ENCODE peak calls at places on chromosomes 4 and X, in nine cellular contexts. One of them, this sample, is unnamed.

GRCh38 chr4:81471361-81472248 is at the start of gene RASGEF1B:
- DNase-seq in left ventricle myocardium inferior: peak; percentile 90
- DNase-seq in stomach: peak; percentile 93
- DNase-seq in lung: peak; percentile 89
- DNase-seq in Karpas-422: peak; percentile 88
- DNase-seq in kidney: peak; percentile 96
- DNase-seq in mammary epithelial cell: peak; percentile 88
- DNase-seq in uterus: peak; percentile 79
- DNase-seq in CD8-positive, alpha-beta T cell: peak; percentile 95
- DNase-seq in this sample: peak; percentile 88

GRCh38 chr4:168881754-168882153 is 128.3 kb downstream of the CBR4 start:
- DNase-seq in left ventricle myocardium inferior: no peak
- DNase-seq in stomach: no peak
- DNase-seq in lung: no peak
- DNase-seq in Karpas-422: no peak
- DNase-seq in kidney: no peak
- DNase-seq in mammary epithelial cell: peak; percentile 57
- DNase-seq in uterus: no peak
- DNase-seq in CD8-positive, alpha-beta T cell: no peak
- DNase-seq in this sample: no peak

GRCh38 chrX:151458824-151459223 is 61.8 kb downstream of the VMA21 start:
- DNase-seq in left ventricle myocardium inferior: no peak
- DNase-seq in stomach: no peak
- DNase-seq in lung: no peak
- DNase-seq in Karpas-422: no peak
- DNase-seq in kidney: no peak
- DNase-seq in mammary epithelial cell: no peak
- DNase-seq in uterus: no peak
- DNase-seq in CD8-positive, alpha-beta T cell: no peak
- DNase-seq in this sample: no peak

GRCh38 chr4:104123021-104123420 is 371.7 kb downstream of the CXXC4 start:
- DNase-seq in left ventricle myocardium inferior: no peak
- DNase-seq in stomach: no peak
- DNase-seq in lung: no peak
- DNase-seq in Karpas-422: no peak
- DNase-seq in kidney: no peak
- DNase-seq in mammary epithelial cell: no peak
- DNase-seq in uterus: no peak
- DNase-seq in CD8-positive, alpha-beta T cell: no peak
- DNase-seq in this sample: no peak

GRCh38 chr4:107561481-107561880 is 158.6 kb downstream of the PAPSS1 start:
- DNase-seq in left ventricle myocardium inferior: no peak
- DNase-seq in stomach: no peak
- DNase-seq in lung: no peak
- DNase-seq in Karpas-422: no peak
- DNase-seq in kidney: no peak
- DNase-seq in mammary epithelial cell: no peak
- DNase-seq in uterus: no peak
- DNase-seq in CD8-positive, alpha-beta T cell: no peak
- DNase-seq in this sample: no peak

GRCh38 chr4:1112174-1112820 is 1.1 kb downstream of the RNF212 start:
- DNase-seq in left ventricle myocardium inferior: no peak
- DNase-seq in stomach: no peak
- DNase-seq in lung: no peak
- DNase-seq in Karpas-422: no peak
- DNase-seq in kidney: no peak
- DNase-seq in mammary epithelial cell: no peak
- DNase-seq in uterus: no peak
- DNase-seq in CD8-positive, alpha-beta T cell: no peak
- DNase-seq in this sample: no peak

GRCh38 chrX:110966839-110967238 is 129.2 kb upstream of the PAK3 start:
- DNase-seq in left ventricle myocardium inferior: no peak
- DNase-seq in stomach: no peak
- DNase-seq in lung: no peak
- DNase-seq in Karpas-422: no peak
- DNase-seq in kidney: no peak
- DNase-seq in mammary epithelial cell: peak; percentile 70
- DNase-seq in uterus: no peak
- DNase-seq in CD8-positive, alpha-beta T cell: no peak
- DNase-seq in this sample: no peak

GRCh38 chr4:84596826-84597225 is 13.9 kb downstream of the CDS1 start:
- DNase-seq in left ventricle myocardium inferior: no peak
- DNase-seq in stomach: no peak
- DNase-seq in lung: peak; percentile 47
- DNase-seq in Karpas-422: no peak
- DNase-seq in kidney: no peak
- DNase-seq in mammary epithelial cell: peak; percentile 82
- DNase-seq in uterus: no peak
- DNase-seq in CD8-positive, alpha-beta T cell: no peak
- DNase-seq in this sample: no peak

GRCh38 chrX:37926700-37927099 is 79.3 kb upstream of the DYNLT3 start:
- DNase-seq in left ventricle myocardium inferior: no peak
- DNase-seq in stomach: no peak
- DNase-seq in lung: no peak
- DNase-seq in Karpas-422: peak; percentile 81
- DNase-seq in kidney: no peak
- DNase-seq in mammary epithelial cell: no peak
- DNase-seq in uterus: no peak
- DNase-seq in CD8-positive, alpha-beta T cell: no peak
- DNase-seq in this sample: no peak

GRCh38 chr4:82782626-82783025 is 16.0 kb downstream of the SCD5 start:
- DNase-seq in left ventricle myocardium inferior: no peak
- DNase-seq in stomach: no peak
- DNase-seq in lung: no peak
- DNase-seq in Karpas-422: peak; percentile 27
- DNase-seq in kidney: no peak
- DNase-seq in mammary epithelial cell: peak; percentile 37
- DNase-seq in uterus: no peak
- DNase-seq in CD8-positive, alpha-beta T cell: peak; percentile 17
- DNase-seq in this sample: no peak

GRCh38 chrX:45322382-45322781 is 121.7 kb upstream of the DIPK2B start:
- DNase-seq in left ventricle myocardium inferior: no peak
- DNase-seq in stomach: peak; percentile 44
- DNase-seq in lung: peak; percentile 34
- DNase-seq in Karpas-422: peak; percentile 65
- DNase-seq in kidney: no peak
- DNase-seq in mammary epithelial cell: peak; percentile 74
- DNase-seq in uterus: peak; percentile 58
- DNase-seq in CD8-positive, alpha-beta T cell: no peak
- DNase-seq in this sample: no peak

GRCh38 chr4:109163493-109163892 is 139.0 kb downstream of the COL25A1 start:
- DNase-seq in left ventricle myocardium inferior: no peak
- DNase-seq in stomach: no peak
- DNase-seq in lung: no peak
- DNase-seq in Karpas-422: no peak
- DNase-seq in kidney: no peak
- DNase-seq in mammary epithelial cell: no peak
- DNase-seq in uterus: no peak
- DNase-seq in CD8-positive, alpha-beta T cell: no peak
- DNase-seq in this sample: no peak

GRCh38 chr4:153447175-153447887 is 18.8 kb upstream of the TMEM131L start:
- DNase-seq in left ventricle myocardium inferior: no peak
- DNase-seq in stomach: no peak
- DNase-seq in lung: no peak
- DNase-seq in Karpas-422: no peak
- DNase-seq in kidney: no peak
- DNase-seq in mammary epithelial cell: no peak
- DNase-seq in uterus: no peak
- DNase-seq in CD8-positive, alpha-beta T cell: no peak
- DNase-seq in this sample: no peak

GRCh38 chr4:139975830-139976272 is 178.1 kb downstream of the MAML3 start:
- DNase-seq in left ventricle myocardium inferior: no peak
- DNase-seq in stomach: no peak
- DNase-seq in lung: peak; percentile 43
- DNase-seq in Karpas-422: no peak
- DNase-seq in kidney: no peak
- DNase-seq in mammary epithelial cell: peak; percentile 47
- DNase-seq in uterus: peak; percentile 62
- DNase-seq in CD8-positive, alpha-beta T cell: no peak
- DNase-seq in this sample: no peak
- H3K27ac ChIP-seq in left ventricle myocardium inferior: peak overlapping the region; percentile 75
- H3K27ac ChIP-seq in stomach: no peak overlapping the region
- H3K27ac ChIP-seq in lung: peak overlapping the region; percentile 64
- H3K27ac ChIP-seq in Karpas-422: peak overlapping the region; percentile 85
- H3K27ac ChIP-seq in kidney: peak overlapping the region; percentile 28
- H3K27ac ChIP-seq in mammary epithelial cell: no peak overlapping the region
- H3K27ac ChIP-seq in uterus: peak overlapping the region; percentile 87
- H3K27ac ChIP-seq in CD8-positive, alpha-beta T cell: no peak overlapping the region
- H3K27ac ChIP-seq in this sample: no peak overlapping the region

DNA sequence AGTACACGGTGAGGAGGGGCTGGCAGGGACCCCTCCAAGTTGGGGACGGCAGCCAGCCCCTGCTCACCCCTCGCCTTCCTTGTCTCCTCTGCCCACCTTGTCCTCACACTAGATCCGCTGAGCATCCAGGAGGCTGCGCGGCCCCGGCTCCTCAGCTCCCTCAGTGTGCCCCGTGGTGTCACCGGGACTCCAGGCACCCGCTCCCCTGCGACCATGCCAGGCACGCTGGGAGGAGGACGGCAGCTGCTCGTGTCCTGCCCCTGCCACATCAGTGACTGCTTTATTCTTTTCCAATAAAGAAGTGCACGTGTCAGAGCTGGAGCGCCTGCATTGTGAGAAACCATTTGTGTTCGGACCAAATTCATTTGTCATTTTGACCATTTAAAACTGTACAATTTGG is 6.4 kb downstream of the FAM50A start:
- DNase-seq in left ventricle myocardium inferior: no peak
- DNase-seq in stomach: no peak
- DNase-seq in lung: no peak
- DNase-seq in Karpas-422: no peak
- DNase-seq in kidney: peak; percentile 48
- DNase-seq in mammary epithelial cell: no peak
- DNase-seq in uterus: no peak
- DNase-seq in CD8-positive, alpha-beta T cell: no peak
- DNase-seq in this sample: peak; percentile 13
- H3K27ac ChIP-seq in left ventricle myocardium inferior: no peak overlapping the region
- H3K27ac ChIP-seq in stomach: no peak overlapping the region
- H3K27ac ChIP-seq in lung: no peak overlapping the region
- H3K27ac ChIP-seq in Karpas-422: no peak overlapping the region
- H3K27ac ChIP-seq in kidney: no peak overlapping the region
- H3K27ac ChIP-seq in mammary epithelial cell: no peak overlapping the region
- H3K27ac ChIP-seq in uterus: no peak overlapping the region
- H3K27ac ChIP-seq in CD8-positive, alpha-beta T cell: no peak overlapping the region
- H3K27ac ChIP-seq in this sample: peak overlapping the region; percentile 31

GRCh38 chrX:154020500-154021115 is 906 bp upstream of the IRAK1 start:
- DNase-seq in left ventricle myocardium inferior: no peak
- DNase-seq in stomach: no peak
- DNase-seq in lung: no peak
- DNase-seq in Karpas-422: peak; percentile 52
- DNase-seq in kidney: no peak
- DNase-seq in mammary epithelial cell: no peak
- DNase-seq in uterus: no peak
- DNase-seq in CD8-positive, alpha-beta T cell: no peak
- DNase-seq in this sample: no peak

GRCh38 chrX:154018518-154019060 is 1.1 kb downstream of the IRAK1 start:
- DNase-seq in left ventricle myocardium inferior: no peak
- DNase-seq in stomach: no peak
- DNase-seq in lung: no peak
- DNase-seq in Karpas-422: no peak
- DNase-seq in kidney: no peak
- DNase-seq in mammary epithelial cell: no peak
- DNase-seq in uterus: no peak
- DNase-seq in CD8-positive, alpha-beta T cell: no peak
- DNase-seq in this sample: no peak

GRCh38 chrX:154021131-154021611 is 1.5 kb upstream of the IRAK1 start:
- DNase-seq in left ventricle myocardium inferior: no peak
- DNase-seq in stomach: no peak
- DNase-seq in lung: no peak
- DNase-seq in Karpas-422: no peak
- DNase-seq in kidney: no peak
- DNase-seq in mammary epithelial cell: no peak
- DNase-seq in uterus: peak; percentile 39
- DNase-seq in CD8-positive, alpha-beta T cell: no peak
- DNase-seq in this sample: no peak

GRCh38 chrX:154019061-154019621 is 561 bp downstream of the IRAK1 start:
- DNase-seq in left ventricle myocardium inferior: no peak
- DNase-seq in stomach: no peak
- DNase-seq in lung: no peak
- DNase-seq in Karpas-422: peak; percentile 68
- DNase-seq in kidney: peak; percentile 77
- DNase-seq in mammary epithelial cell: no peak
- DNase-seq in uterus: no peak
- DNase-seq in CD8-positive, alpha-beta T cell: peak; percentile 60
- DNase-seq in this sample: no peak

DNA sequence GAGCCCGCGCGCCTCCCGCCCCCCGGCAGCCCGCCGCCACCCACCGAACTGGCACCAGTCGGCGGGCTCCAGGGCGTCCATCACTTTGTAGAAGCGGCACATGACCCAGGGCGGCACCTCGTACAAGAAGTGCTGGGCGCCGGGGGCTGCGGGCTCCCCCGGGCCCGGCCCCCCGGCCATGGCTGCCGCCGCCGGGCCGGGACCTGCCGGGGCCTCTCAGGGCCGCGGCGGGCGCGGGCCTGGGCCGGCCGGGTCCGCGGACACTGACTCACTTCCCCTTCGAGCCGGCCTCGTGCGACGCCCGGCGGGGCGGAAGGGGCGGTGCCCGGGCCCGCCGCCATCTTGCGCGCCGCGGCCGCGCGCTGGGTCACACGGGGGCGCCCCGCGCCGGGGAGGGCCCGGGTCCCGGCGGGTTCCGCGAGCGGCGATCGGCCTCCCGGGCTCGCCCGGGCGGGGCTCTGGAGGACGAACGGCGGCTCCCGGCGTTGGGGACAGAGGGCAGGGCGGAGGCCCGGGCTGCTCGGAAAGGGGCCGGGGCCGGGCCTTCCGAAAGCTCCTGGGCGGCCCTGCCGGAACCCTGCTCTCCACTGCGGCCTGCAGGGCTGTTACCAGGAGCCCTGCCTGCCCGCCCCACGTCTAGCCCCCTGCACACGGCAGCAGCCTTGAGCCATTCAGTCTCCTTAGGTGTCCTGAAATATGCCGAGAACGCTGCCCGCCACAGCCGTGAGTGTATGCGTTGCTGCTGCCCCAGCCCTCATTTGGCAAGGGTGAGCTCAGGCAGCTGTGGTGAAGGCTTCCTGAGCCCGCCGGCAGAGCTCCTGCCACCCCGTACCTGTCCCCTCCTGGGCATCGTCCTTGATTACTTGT is at the start of gene IRAK1:
- DNase-seq in left ventricle myocardium inferior: peak; percentile 52
- DNase-seq in stomach: peak; percentile 55
- DNase-seq in lung: peak; percentile 47
- DNase-seq in Karpas-422: peak; percentile 82
- DNase-seq in kidney: peak; percentile 73
- DNase-seq in mammary epithelial cell: peak; percentile 45
- DNase-seq in uterus: no peak
- DNase-seq in CD8-positive, alpha-beta T cell: peak; percentile 70
- DNase-seq in this sample: peak; percentile 30
- H3K27ac ChIP-seq in left ventricle myocardium inferior: peak within 1 kb of the TSS; percentile 92
- H3K27ac ChIP-seq in stomach: peak within 1 kb of the TSS; percentile 85
- H3K27ac ChIP-seq in lung: peak within 1 kb of the TSS; percentile 95
- H3K27ac ChIP-seq in Karpas-422: peak within 1 kb of the TSS; percentile 74
- H3K27ac ChIP-seq in kidney: peak within 1 kb of the TSS; percentile 78
- H3K27ac ChIP-seq in mammary epithelial cell: peak within 1 kb of the TSS; percentile 53
- H3K27ac ChIP-seq in uterus: peak within 1 kb of the TSS; percentile 91
- H3K27ac ChIP-seq in CD8-positive, alpha-beta T cell: peak within 1 kb of the TSS; percentile 56
- H3K27ac ChIP-seq in this sample: peak within 1 kb of the TSS; percentile 78

GRCh38 chr4:55125087-55125721 is at the start of gene KDR:
- DNase-seq in left ventricle myocardium inferior: peak; percentile 56
- DNase-seq in stomach: peak; percentile 46
- DNase-seq in lung: peak; percentile 32
- DNase-seq in Karpas-422: peak; percentile 24
- DNase-seq in kidney: peak; percentile 83
- DNase-seq in mammary epithelial cell: peak; percentile 12
- DNase-seq in uterus: peak; percentile 76
- DNase-seq in CD8-positive, alpha-beta T cell: no peak
- DNase-seq in this sample: no peak
- H3K27ac ChIP-seq in left ventricle myocardium inferior: peak within 1 kb of the TSS; percentile 89
- H3K27ac ChIP-seq in stomach: no peak within 1 kb of the TSS
- H3K27ac ChIP-seq in lung: peak within 1 kb of the TSS; percentile 75
- H3K27ac ChIP-seq in Karpas-422: no peak within 1 kb of the TSS
- H3K27ac ChIP-seq in kidney: peak within 1 kb of the TSS; percentile 39
- H3K27ac ChIP-seq in mammary epithelial cell: no peak within 1 kb of the TSS
- H3K27ac ChIP-seq in uterus: peak within 1 kb of the TSS; percentile 86
- H3K27ac ChIP-seq in CD8-positive, alpha-beta T cell: no peak within 1 kb of the TSS
- H3K27ac ChIP-seq in this sample: no peak within 1 kb of the TSS